ENCODE peak calls at places on chromosomes 12 and 14, in four cellular contexts. One of them, this sample, is unnamed.

GRCh38 chr12:65539062-65539461 is 260.6 kb downstream of the MSRB3 start:
- DNase-seq in PC-3: no peak
- DNase-seq in activated B cell treated with CpG ODN at 0.5 μM for 24 hours: no peak
- DNase-seq in GM23338: no peak
- DNase-seq in this sample: no peak

GRCh38 chr12:77133566-77133965 is 68.2 kb upstream of the E2F7 start:
- DNase-seq in PC-3: peak
- DNase-seq in activated B cell treated with CpG ODN at 0.5 μM for 24 hours: no peak
- DNase-seq in GM23338: peak
- DNase-seq in this sample: no peak

GRCh38 chr12:120094485-120094884 is 22.1 kb downstream of the RAB35 start:
- DNase-seq in PC-3: no peak
- DNase-seq in activated B cell treated with CpG ODN at 0.5 μM for 24 hours: no peak
- DNase-seq in GM23338: no peak
- DNase-seq in this sample: no peak

GRCh38 chr12:131572626-131573025 is 138.3 kb upstream of the SFSWAP start:
- DNase-seq in PC-3: no peak
- DNase-seq in activated B cell treated with CpG ODN at 0.5 μM for 24 hours: no peak
- DNase-seq in GM23338: no peak
- DNase-seq in this sample: no peak

GRCh38 chr14:103801459-103801858 is 45.9 kb downstream of the PPP1R13B start:
- DNase-seq in PC-3: peak
- DNase-seq in activated B cell treated with CpG ODN at 0.5 μM for 24 hours: no peak
- DNase-seq in GM23338: peak
- DNase-seq in this sample: no peak

GRCh38 chr12:52945389-52946232 is 3.3 kb upstream of the KRT18 start:
- DNase-seq in PC-3: peak
- DNase-seq in activated B cell treated with CpG ODN at 0.5 μM for 24 hours: no peak
- DNase-seq in GM23338: peak
- DNase-seq in this sample: no peak

GRCh38 chr12:5222011-5222461 is 178.4 kb downstream of the KCNA5 start:
- DNase-seq in PC-3: no peak
- DNase-seq in activated B cell treated with CpG ODN at 0.5 μM for 24 hours: no peak
- DNase-seq in GM23338: peak
- DNase-seq in this sample: no peak

GRCh38 chr12:27396416-27396815 is 50.1 kb upstream of the SMCO2 start:
- DNase-seq in PC-3: no peak
- DNase-seq in activated B cell treated with CpG ODN at 0.5 μM for 24 hours: no peak
- DNase-seq in GM23338: no peak
- DNase-seq in this sample: no peak

GRCh38 chr12:66947119-66947518 is 268.2 kb upstream of the GRIP1 start:
- DNase-seq in PC-3: peak
- DNase-seq in activated B cell treated with CpG ODN at 0.5 μM for 24 hours: no peak
- DNase-seq in GM23338: no peak
- DNase-seq in this sample: no peak

GRCh38 chr14:95647926-95648325 is 38.3 kb upstream of the TCL1B start:
- DNase-seq in PC-3: no peak
- DNase-seq in activated B cell treated with CpG ODN at 0.5 μM for 24 hours: no peak
- DNase-seq in GM23338: no peak
- DNase-seq in this sample: no peak

GRCh38 chr12:128820723-128821432 is 2.9 kb downstream of the SLC15A4 start:
- DNase-seq in PC-3: no peak
- DNase-seq in activated B cell treated with CpG ODN at 0.5 μM for 24 hours: peak
- DNase-seq in GM23338: no peak
- DNase-seq in this sample: peak

GRCh38 chr12:128827724-128828123 is 4.0 kb upstream of the SLC15A4 start:
- DNase-seq in PC-3: no peak
- DNase-seq in activated B cell treated with CpG ODN at 0.5 μM for 24 hours: no peak
- DNase-seq in GM23338: no peak
- DNase-seq in this sample: no peak

GRCh38 chr12:128825845-128826244 is 2.1 kb upstream of the SLC15A4 start:
- DNase-seq in PC-3: no peak
- DNase-seq in activated B cell treated with CpG ODN at 0.5 μM for 24 hours: no peak
- DNase-seq in GM23338: no peak
- DNase-seq in this sample: no peak

GRCh38 chr12:128823216-128823915 is 392 bp downstream of the SLC15A4 start:
- DNase-seq in PC-3: peak
- DNase-seq in activated B cell treated with CpG ODN at 0.5 μM for 24 hours: peak
- DNase-seq in GM23338: peak
- DNase-seq in this sample: no peak

DNA sequence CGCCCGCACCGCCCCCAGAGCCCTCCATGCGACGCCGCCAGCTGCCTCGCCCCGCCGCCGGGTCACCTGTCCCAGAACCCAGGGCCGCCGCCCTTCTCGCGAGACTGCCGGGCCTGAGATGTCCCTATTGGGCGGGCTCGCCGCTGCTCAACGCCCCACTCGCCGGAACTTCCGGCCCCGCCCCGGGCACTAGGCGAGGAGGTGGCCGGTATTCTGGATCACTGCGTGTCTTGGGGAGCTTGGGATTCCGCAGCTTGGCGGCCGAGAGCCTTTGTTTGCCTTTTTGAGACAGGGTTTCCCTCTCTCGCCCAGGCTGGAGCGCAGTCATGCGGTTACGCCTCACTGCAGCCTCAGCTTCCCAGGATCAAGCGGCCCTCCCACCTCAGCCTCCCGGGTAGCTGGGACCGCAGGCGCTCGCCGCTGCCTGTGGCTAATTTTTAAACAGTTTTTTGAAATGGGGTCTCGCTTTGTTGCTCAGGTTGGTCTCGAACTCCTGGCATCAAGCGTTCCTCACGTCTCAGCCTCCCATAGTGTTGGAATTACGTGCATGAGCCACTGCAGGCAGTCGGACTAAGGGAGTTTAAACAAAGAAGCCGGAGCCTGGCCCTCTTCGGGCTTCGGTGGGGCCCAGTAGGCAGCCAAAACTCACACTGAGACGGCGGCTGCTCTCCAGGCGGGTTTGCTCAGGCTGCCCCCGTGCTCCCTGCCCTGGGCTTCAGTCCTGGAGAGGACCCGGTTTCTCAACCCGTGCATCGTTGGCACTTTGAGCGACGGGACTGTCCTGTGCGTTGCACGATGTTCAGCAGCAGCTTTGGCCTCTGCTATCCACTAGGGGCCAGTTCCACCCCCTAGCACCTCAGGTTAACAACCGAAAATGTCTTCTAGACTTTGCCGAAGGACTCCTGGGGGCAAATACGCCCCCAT is at the start of gene SLC15A4:
- DNase-seq in PC-3: peak
- DNase-seq in activated B cell treated with CpG ODN at 0.5 μM for 24 hours: peak
- DNase-seq in GM23338: peak
- DNase-seq in this sample: peak
- TF ChIP-seq CTCF in PC-3: no peak
- TF ChIP-seq CTCF in activated B cell treated with CpG ODN at 0.5 μM for 24 hours: no peak
- TF ChIP-seq CTCF in GM23338: no peak
- TF ChIP-seq CTCF in this sample: no peak

GRCh38 chr14:99744199-99744872 is 48.9 kb upstream of the EML1 start:
- DNase-seq in PC-3: no peak
- DNase-seq in activated B cell treated with CpG ODN at 0.5 μM for 24 hours: no peak
- DNase-seq in GM23338: peak
- DNase-seq in this sample: no peak
- TF ChIP-seq CTCF in PC-3: peak
- TF ChIP-seq CTCF in activated B cell treated with CpG ODN at 0.5 μM for 24 hours: no peak
- TF ChIP-seq CTCF in GM23338: no peak
- TF ChIP-seq CTCF in this sample: no peak

DNA sequence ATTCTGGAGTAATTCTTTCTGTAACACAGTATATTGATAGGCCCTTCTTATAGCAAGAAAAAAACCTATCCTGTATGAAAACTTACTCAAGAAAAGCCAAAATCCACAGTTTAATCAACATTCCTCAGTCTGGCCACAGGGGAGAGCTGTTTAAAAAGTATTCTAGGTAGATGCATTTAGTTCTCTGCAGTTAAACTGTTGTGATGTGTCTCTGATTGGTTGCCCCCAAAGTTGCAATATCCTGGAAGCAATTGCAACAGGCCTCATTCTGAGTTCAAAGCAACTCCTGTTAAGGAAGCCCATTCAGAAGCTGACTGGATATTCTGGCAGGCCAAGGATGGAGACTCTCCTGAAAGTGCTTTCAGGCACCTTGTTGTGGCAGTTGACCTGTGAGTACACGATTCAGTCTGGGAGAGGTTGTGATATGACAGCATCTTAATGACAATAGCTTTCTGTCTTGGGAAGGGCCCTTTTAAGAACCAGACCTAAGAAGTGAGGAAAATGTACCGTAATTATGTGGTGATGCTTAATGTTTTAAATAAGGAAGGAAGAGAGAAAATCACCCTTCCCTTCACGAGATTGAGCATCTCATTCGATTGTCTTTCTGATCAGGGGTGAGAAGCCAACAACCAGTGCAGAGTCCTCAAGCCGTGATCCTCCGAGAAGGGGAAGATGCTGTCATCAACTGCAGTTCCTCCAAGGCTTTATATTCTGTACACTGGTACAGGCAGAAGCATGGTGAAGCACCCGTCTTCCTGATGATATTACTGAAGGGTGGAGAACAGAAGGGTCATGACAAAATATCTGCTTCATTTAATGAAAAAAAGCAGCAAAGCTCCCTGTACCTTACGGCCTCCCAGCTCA is 420.7 kb downstream of the DAD1 start:
- DNase-seq in PC-3: peak
- DNase-seq in activated B cell treated with CpG ODN at 0.5 μM for 24 hours: no peak
- DNase-seq in GM23338: peak
- DNase-seq in this sample: no peak
- TF ChIP-seq CTCF in PC-3: no peak
- TF ChIP-seq CTCF in activated B cell treated with CpG ODN at 0.5 μM for 24 hours: no peak
- TF ChIP-seq CTCF in GM23338: peak
- TF ChIP-seq CTCF in this sample: no peak

GRCh38 chr14:92382677-92383076 is 59.7 kb downstream of the SLC24A4 start:
- DNase-seq in PC-3: peak
- DNase-seq in activated B cell treated with CpG ODN at 0.5 μM for 24 hours: no peak
- DNase-seq in GM23338: peak
- DNase-seq in this sample: no peak
- TF ChIP-seq CTCF in PC-3: peak
- TF ChIP-seq CTCF in activated B cell treated with CpG ODN at 0.5 μM for 24 hours: no peak
- TF ChIP-seq CTCF in GM23338: peak
- TF ChIP-seq CTCF in this sample: peak

GRCh38 chr12:58414398-58414871 is 473.1 kb downstream of the ATP23 start:
- DNase-seq in PC-3: peak
- DNase-seq in activated B cell treated with CpG ODN at 0.5 μM for 24 hours: no peak
- DNase-seq in GM23338: no peak
- DNase-seq in this sample: no peak

GRCh38 chr12:58415716-58416115 is 474.3 kb downstream of the ATP23 start:
- DNase-seq in PC-3: no peak
- DNase-seq in activated B cell treated with CpG ODN at 0.5 μM for 24 hours: no peak
- DNase-seq in GM23338: no peak
- DNase-seq in this sample: no peak

GRCh38 chr12:58413794-58414193 is 472.4 kb downstream of the ATP23 start:
- DNase-seq in PC-3: peak
- DNase-seq in activated B cell treated with CpG ODN at 0.5 μM for 24 hours: no peak
- DNase-seq in GM23338: no peak
- DNase-seq in this sample: no peak

GRCh38 chr12:58419182-58419760 is 477.9 kb downstream of the ATP23 start:
- DNase-seq in PC-3: no peak
- DNase-seq in activated B cell treated with CpG ODN at 0.5 μM for 24 hours: no peak
- DNase-seq in GM23338: no peak
- DNase-seq in this sample: no peak

DNA sequence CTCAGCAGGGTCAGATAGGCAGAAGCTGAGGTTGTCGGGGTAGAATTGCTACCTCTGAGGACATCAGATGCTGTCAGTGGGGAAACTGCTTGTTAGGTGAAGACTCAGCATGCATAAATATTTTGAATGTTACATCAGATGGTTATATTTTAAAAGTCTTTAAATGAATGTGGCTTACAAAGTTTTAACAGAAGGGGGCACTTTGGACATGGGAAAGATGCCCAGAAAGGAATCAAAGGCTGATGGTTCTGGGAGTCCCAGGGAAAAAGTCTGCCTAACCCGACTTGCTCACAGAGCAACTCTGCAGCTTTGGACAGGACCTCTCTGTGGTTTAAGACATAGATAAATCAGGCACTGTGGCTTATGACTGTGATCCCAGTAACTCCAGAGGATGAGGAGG is 474.8 kb downstream of the ATP23 start:
- DNase-seq in PC-3: peak
- DNase-seq in activated B cell treated with CpG ODN at 0.5 μM for 24 hours: no peak
- DNase-seq in GM23338: no peak
- DNase-seq in this sample: no peak
- TF ChIP-seq CTCF in PC-3: peak
- TF ChIP-seq CTCF in activated B cell treated with CpG ODN at 0.5 μM for 24 hours: no peak
- TF ChIP-seq CTCF in GM23338: peak
- TF ChIP-seq CTCF in this sample: no peak

DNA sequence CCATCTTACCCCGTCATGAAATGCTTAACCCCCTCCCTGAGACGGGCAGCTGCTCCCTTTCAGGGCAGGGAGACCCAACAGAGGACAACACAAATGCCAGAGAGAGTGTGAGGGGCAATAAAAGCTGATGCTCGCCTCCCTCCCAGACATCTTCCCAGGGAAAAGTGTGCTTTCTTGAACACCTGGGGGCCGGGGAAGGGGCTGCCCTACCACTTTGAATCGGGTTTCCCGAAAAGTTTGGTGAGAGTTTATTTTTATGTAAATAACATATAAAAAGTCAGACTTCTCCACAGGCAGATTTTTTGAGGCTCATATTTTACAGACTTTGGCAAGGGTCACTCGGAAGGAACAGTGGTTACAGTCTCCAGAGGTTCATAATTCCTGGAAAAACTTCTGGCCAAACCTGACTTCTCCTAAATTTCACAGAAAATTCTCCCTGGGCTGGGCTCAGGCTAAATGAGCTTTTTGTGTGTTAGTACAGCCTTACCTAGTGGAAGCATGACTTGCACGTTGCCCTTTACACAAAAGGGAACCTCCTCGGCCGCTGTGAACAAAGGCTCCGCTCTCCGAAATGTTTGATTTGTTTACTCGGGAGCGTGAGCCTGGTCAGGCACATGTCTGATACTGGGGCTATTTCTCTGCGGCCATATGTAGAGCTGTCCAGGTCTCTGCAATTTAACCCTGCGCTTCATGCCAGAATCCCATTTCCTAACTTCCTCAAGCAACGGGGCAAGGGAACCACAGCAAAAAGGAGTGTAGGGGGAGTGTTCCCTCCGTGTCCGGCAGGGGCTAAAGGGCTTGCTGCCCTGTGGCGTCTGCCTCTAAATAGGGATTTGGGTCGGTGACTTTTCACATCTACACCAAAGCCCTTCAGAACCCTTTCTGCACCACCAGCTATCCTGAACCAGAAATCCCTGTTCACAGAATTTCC is 3.4 kb downstream of the RTL1 start:
- DNase-seq in PC-3: peak
- DNase-seq in activated B cell treated with CpG ODN at 0.5 μM for 24 hours: no peak
- DNase-seq in GM23338: peak
- DNase-seq in this sample: no peak
- TF ChIP-seq CTCF in PC-3: no peak
- TF ChIP-seq CTCF in activated B cell treated with CpG ODN at 0.5 μM for 24 hours: no peak
- TF ChIP-seq CTCF in GM23338: no peak
- TF ChIP-seq CTCF in this sample: no peak

DNA sequence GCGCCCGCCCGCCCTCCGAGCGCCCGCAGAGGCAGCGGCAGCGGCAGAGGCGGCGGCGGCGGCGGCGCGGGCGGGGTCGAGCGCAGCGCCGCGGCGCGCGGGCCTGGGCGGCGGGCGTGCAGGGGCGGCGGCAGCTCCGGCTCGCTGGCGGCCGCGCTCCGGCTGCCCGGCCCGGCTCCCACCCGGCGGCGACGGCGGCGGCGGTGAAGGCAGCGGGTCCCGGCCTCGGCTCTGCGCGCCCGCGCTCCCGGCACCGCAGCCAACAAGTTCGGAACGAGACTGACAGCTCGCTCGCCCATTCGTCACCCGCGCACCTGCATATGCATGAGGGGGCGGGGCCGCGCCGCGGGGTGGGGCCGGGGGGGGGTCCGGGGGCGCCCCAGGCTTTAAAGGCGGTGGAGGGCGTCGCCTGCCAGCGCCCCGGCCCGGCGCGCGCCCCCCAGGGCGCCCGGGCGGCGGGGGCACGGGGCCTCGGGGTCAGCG is at the start of gene JAG2:
- DNase-seq in PC-3: peak
- DNase-seq in activated B cell treated with CpG ODN at 0.5 μM for 24 hours: peak
- DNase-seq in GM23338: peak
- DNase-seq in this sample: no peak
- TF ChIP-seq CTCF in PC-3: no peak
- TF ChIP-seq CTCF in activated B cell treated with CpG ODN at 0.5 μM for 24 hours: no peak
- TF ChIP-seq CTCF in GM23338: no peak
- TF ChIP-seq CTCF in this sample: no peak

This sample was measured in CD14-positive monocyte.